ENCODE peak calls at places on chromosomes 13 and 19, in four cellular contexts. G is mesothelial cell of epicardium; O is IMR-90; V is activated naive CD4-positive, alpha-beta T cell. C is an unnamed sample.

GRCh38 chr19:1079566-1080111 is 12.7 kb downstream of the ARHGAP45 start:
- DNase-seq in G (no peak), O (no peak), V (peak; percentile 53), C (no peak)

GRCh38 chr19:47805313-47805712 is 962 bp upstream of the TPRX1 start:
- DNase-seq in O (no peak), G (no peak), V (no peak), C (no peak)

GRCh38 chr13:49563513-49563912 is 21.8 kb downstream of the RCBTB1 start:
- DNase-seq in O (peak; percentile 28), G (no peak), V (no peak), C (no peak)

GRCh38 chr19:18009412-18010066 is 1.6 kb downstream of the ARRDC2 start:
- DNase-seq in O (peak; percentile 17), G (no peak), V (no peak), C (no peak)

GRCh38 chr13:42107006-42107405 is 58.6 kb downstream of the DGKH start:
- DNase-seq in O (no peak), G (no peak), V (no peak), C (no peak)

GRCh38 chr19:12838182-12838890 is at the start of gene MAST1:
- DNase-seq in O (no peak), V (peak; percentile 37), G (peak; percentile 67), C (no peak)

GRCh38 chr13:57874530-57874929 is 243.0 kb downstream of the PCDH17 start:
- DNase-seq in O (no peak), V (no peak), G (no peak), C (no peak)

GRCh38 chr13:99969934-99970760 is 1.4 kb downstream of the ZIC5 start:
- DNase-seq in O (no peak), V (no peak), G (no peak), C (no peak)

GRCh38 chr19:50663280-50663790 is 14.1 kb downstream of the C19orf81 start:
- DNase-seq in G (no peak), O (no peak), V (no peak), C (no peak)

GRCh38 chr13:100859861-100860260 is 185.3 kb upstream of the TMTC4 start:
- DNase-seq in G (no peak), V (no peak), O (no peak), C (no peak)